ENCODE peak calls at places on chromosomes 5 and 9, in five cellular contexts. One of them, this sample, is unnamed.

GRCh38 chr9:126965541-126966428 is 51.2 kb downstream of the RALGPS1 start:
- DNase-seq in activated CD4-positive, alpha-beta T cell treated with anti-CD3 and anti-CD28 coated beads, Interleukin-2, amount 50 U/mL, for 1 hour: peak; percentile 44
- DNase-seq in effector memory CD4-positive, alpha-beta T cell: peak; percentile 18
- DNase-seq in NAMALWA: peak; percentile 67
- DNase-seq in hepatocyte: peak; percentile 43
- DNase-seq in this sample: peak; percentile 12

GRCh38 chr5:84384604-84385575 is at the start of gene EDIL3:
- DNase-seq in effector memory CD4-positive, alpha-beta T cell: no peak
- DNase-seq in activated CD4-positive, alpha-beta T cell treated with anti-CD3 and anti-CD28 coated beads, Interleukin-2, amount 50 U/mL, for 1 hour: no peak
- DNase-seq in NAMALWA: no peak
- DNase-seq in hepatocyte: peak; percentile 72
- DNase-seq in this sample: no peak

GRCh38 chr5:110916373-110917049 is 155.0 kb upstream of the TSLP start:
- DNase-seq in NAMALWA: no peak
- DNase-seq in effector memory CD4-positive, alpha-beta T cell: no peak
- DNase-seq in activated CD4-positive, alpha-beta T cell treated with anti-CD3 and anti-CD28 coated beads, Interleukin-2, amount 50 U/mL, for 1 hour: no peak
- DNase-seq in hepatocyte: peak; percentile 70
- DNase-seq in this sample: no peak

GRCh38 chr9:21995652-21996275 is 1.2 kb downstream of the CDKN2B-AS1 start:
- DNase-seq in effector memory CD4-positive, alpha-beta T cell: no peak
- DNase-seq in activated CD4-positive, alpha-beta T cell treated with anti-CD3 and anti-CD28 coated beads, Interleukin-2, amount 50 U/mL, for 1 hour: no peak
- DNase-seq in hepatocyte: peak; percentile 59
- DNase-seq in NAMALWA: peak; percentile 55
- DNase-seq in this sample: no peak

GRCh38 chr9:75903785-75904360 is 13.4 kb downstream of the PCSK5 start:
- DNase-seq in effector memory CD4-positive, alpha-beta T cell: no peak
- DNase-seq in activated CD4-positive, alpha-beta T cell treated with anti-CD3 and anti-CD28 coated beads, Interleukin-2, amount 50 U/mL, for 1 hour: no peak
- DNase-seq in NAMALWA: no peak
- DNase-seq in hepatocyte: no peak
- DNase-seq in this sample: no peak

GRCh38 chr9:107905313-107906027 is 415.9 kb upstream of the KLF4 start:
- DNase-seq in effector memory CD4-positive, alpha-beta T cell: no peak
- DNase-seq in NAMALWA: no peak
- DNase-seq in activated CD4-positive, alpha-beta T cell treated with anti-CD3 and anti-CD28 coated beads, Interleukin-2, amount 50 U/mL, for 1 hour: no peak
- DNase-seq in hepatocyte: no peak
- DNase-seq in this sample: no peak

GRCh38 chr9:128551652-128552152 is 685 bp upstream of the SPTAN1 start:
- DNase-seq in activated CD4-positive, alpha-beta T cell treated with anti-CD3 and anti-CD28 coated beads, Interleukin-2, amount 50 U/mL, for 1 hour: no peak
- DNase-seq in effector memory CD4-positive, alpha-beta T cell: no peak
- DNase-seq in NAMALWA: no peak
- DNase-seq in hepatocyte: peak; percentile 6
- DNase-seq in this sample: no peak

GRCh38 chr9:129130791-129131190 is 19.6 kb downstream of the PTPA start:
- DNase-seq in NAMALWA: no peak
- DNase-seq in hepatocyte: no peak
- DNase-seq in effector memory CD4-positive, alpha-beta T cell: no peak
- DNase-seq in activated CD4-positive, alpha-beta T cell treated with anti-CD3 and anti-CD28 coated beads, Interleukin-2, amount 50 U/mL, for 1 hour: no peak
- DNase-seq in this sample: no peak

GRCh38 chr5:10018670-10019069 is 231.0 kb downstream of the ATPSCKMT start:
- DNase-seq in hepatocyte: peak; percentile 9
- DNase-seq in activated CD4-positive, alpha-beta T cell treated with anti-CD3 and anti-CD28 coated beads, Interleukin-2, amount 50 U/mL, for 1 hour: no peak
- DNase-seq in NAMALWA: no peak
- DNase-seq in effector memory CD4-positive, alpha-beta T cell: no peak
- DNase-seq in this sample: no peak

GRCh38 chr5:169911448-169912212 is 68.7 kb downstream of the INSYN2B start:
- DNase-seq in NAMALWA: no peak
- DNase-seq in effector memory CD4-positive, alpha-beta T cell: no peak
- DNase-seq in hepatocyte: no peak
- DNase-seq in activated CD4-positive, alpha-beta T cell treated with anti-CD3 and anti-CD28 coated beads, Interleukin-2, amount 50 U/mL, for 1 hour: no peak
- DNase-seq in this sample: no peak

GRCh38 chr9:110179734-110180133 is 28.2 kb downstream of the C9orf152 start:
- DNase-seq in hepatocyte: no peak
- DNase-seq in effector memory CD4-positive, alpha-beta T cell: no peak
- DNase-seq in activated CD4-positive, alpha-beta T cell treated with anti-CD3 and anti-CD28 coated beads, Interleukin-2, amount 50 U/mL, for 1 hour: no peak
- DNase-seq in NAMALWA: no peak
- DNase-seq in this sample: no peak

GRCh38 chr5:180844432-180844831 is 16.6 kb downstream of the ZFP62 start:
- DNase-seq in activated CD4-positive, alpha-beta T cell treated with anti-CD3 and anti-CD28 coated beads, Interleukin-2, amount 50 U/mL, for 1 hour: no peak
- DNase-seq in hepatocyte: no peak
- DNase-seq in NAMALWA: no peak
- DNase-seq in effector memory CD4-positive, alpha-beta T cell: no peak
- DNase-seq in this sample: no peak

GRCh38 chr9:130499804-130500263 is 55.1 kb downstream of the ASS1 start:
- DNase-seq in activated CD4-positive, alpha-beta T cell treated with anti-CD3 and anti-CD28 coated beads, Interleukin-2, amount 50 U/mL, for 1 hour: no peak
- DNase-seq in NAMALWA: no peak
- DNase-seq in hepatocyte: peak; percentile 86
- DNase-seq in effector memory CD4-positive, alpha-beta T cell: no peak
- DNase-seq in this sample: no peak

GRCh38 chr5:128708841-128709240 is 170.8 kb upstream of the FBN2 start:
- DNase-seq in hepatocyte: peak; percentile 5
- DNase-seq in effector memory CD4-positive, alpha-beta T cell: no peak
- DNase-seq in activated CD4-positive, alpha-beta T cell treated with anti-CD3 and anti-CD28 coated beads, Interleukin-2, amount 50 U/mL, for 1 hour: no peak
- DNase-seq in NAMALWA: no peak
- DNase-seq in this sample: no peak

GRCh38 chr9:90340421-90340820 is 302.2 kb downstream of the DIRAS2 start:
- DNase-seq in effector memory CD4-positive, alpha-beta T cell: no peak
- DNase-seq in activated CD4-positive, alpha-beta T cell treated with anti-CD3 and anti-CD28 coated beads, Interleukin-2, amount 50 U/mL, for 1 hour: no peak
- DNase-seq in NAMALWA: no peak
- DNase-seq in hepatocyte: peak; percentile 40
- DNase-seq in this sample: no peak

GRCh38 chr9:19201899-19202891 is 28.3 kb upstream of the DENND4C start:
- DNase-seq in NAMALWA: no peak
- DNase-seq in activated CD4-positive, alpha-beta T cell treated with anti-CD3 and anti-CD28 coated beads, Interleukin-2, amount 50 U/mL, for 1 hour: no peak
- DNase-seq in hepatocyte: peak; percentile 63
- DNase-seq in effector memory CD4-positive, alpha-beta T cell: no peak
- DNase-seq in this sample: no peak

GRCh38 chr5:36250427-36250826 is 8.7 kb upstream of the NADK2 start:
- DNase-seq in NAMALWA: no peak
- DNase-seq in hepatocyte: no peak
- DNase-seq in effector memory CD4-positive, alpha-beta T cell: no peak
- DNase-seq in activated CD4-positive, alpha-beta T cell treated with anti-CD3 and anti-CD28 coated beads, Interleukin-2, amount 50 U/mL, for 1 hour: no peak
- DNase-seq in this sample: no peak

GRCh38 chr5:92676120-92676838 is 904.7 kb downstream of the NR2F1-AS1 start:
- DNase-seq in hepatocyte: no peak
- DNase-seq in activated CD4-positive, alpha-beta T cell treated with anti-CD3 and anti-CD28 coated beads, Interleukin-2, amount 50 U/mL, for 1 hour: no peak
- DNase-seq in NAMALWA: no peak
- DNase-seq in effector memory CD4-positive, alpha-beta T cell: no peak
- DNase-seq in this sample: no peak

GRCh38 chr9:6907772-6908381 is 150.1 kb downstream of the KDM4C start:
- DNase-seq in activated CD4-positive, alpha-beta T cell treated with anti-CD3 and anti-CD28 coated beads, Interleukin-2, amount 50 U/mL, for 1 hour: no peak
- DNase-seq in NAMALWA: peak; percentile 28
- DNase-seq in hepatocyte: peak; percentile 36
- DNase-seq in effector memory CD4-positive, alpha-beta T cell: no peak
- DNase-seq in this sample: no peak

GRCh38 chr9:94082956-94083355 is 1.3 kb upstream of the PTPDC1 start:
- DNase-seq in activated CD4-positive, alpha-beta T cell treated with anti-CD3 and anti-CD28 coated beads, Interleukin-2, amount 50 U/mL, for 1 hour: no peak
- DNase-seq in hepatocyte: no peak
- DNase-seq in effector memory CD4-positive, alpha-beta T cell: no peak
- DNase-seq in NAMALWA: no peak
- DNase-seq in this sample: no peak

GRCh38 chr5:176436641-176437040 is 11.5 kb upstream of the FAF2 start:
- DNase-seq in activated CD4-positive, alpha-beta T cell treated with anti-CD3 and anti-CD28 coated beads, Interleukin-2, amount 50 U/mL, for 1 hour: no peak
- DNase-seq in effector memory CD4-positive, alpha-beta T cell: no peak
- DNase-seq in NAMALWA: peak; percentile 35
- DNase-seq in hepatocyte: no peak
- DNase-seq in this sample: no peak

GRCh38 chr9:112841261-112841660 is 49.4 kb downstream of the SLC46A2 start:
- DNase-seq in activated CD4-positive, alpha-beta T cell treated with anti-CD3 and anti-CD28 coated beads, Interleukin-2, amount 50 U/mL, for 1 hour: no peak
- DNase-seq in NAMALWA: no peak
- DNase-seq in effector memory CD4-positive, alpha-beta T cell: no peak
- DNase-seq in hepatocyte: no peak
- DNase-seq in this sample: no peak

GRCh38 chr9:136499071-136499934 is 16.5 kb upstream of the SEC16A start:
- DNase-seq in NAMALWA: no peak
- DNase-seq in hepatocyte: no peak
- DNase-seq in activated CD4-positive, alpha-beta T cell treated with anti-CD3 and anti-CD28 coated beads, Interleukin-2, amount 50 U/mL, for 1 hour: no peak
- DNase-seq in effector memory CD4-positive, alpha-beta T cell: no peak
- DNase-seq in this sample: no peak

GRCh38 chr5:38719916-38720315 is 125.9 kb upstream of the OSMR start:
- DNase-seq in activated CD4-positive, alpha-beta T cell treated with anti-CD3 and anti-CD28 coated beads, Interleukin-2, amount 50 U/mL, for 1 hour: no peak
- DNase-seq in effector memory CD4-positive, alpha-beta T cell: no peak
- DNase-seq in hepatocyte: peak; percentile 2
- DNase-seq in NAMALWA: no peak
- DNase-seq in this sample: no peak

GRCh38 chr9:135821116-135821515 is 86.2 kb downstream of the CAMSAP1 start:
- DNase-seq in activated CD4-positive, alpha-beta T cell treated with anti-CD3 and anti-CD28 coated beads, Interleukin-2, amount 50 U/mL, for 1 hour: no peak
- DNase-seq in NAMALWA: no peak
- DNase-seq in hepatocyte: no peak
- DNase-seq in effector memory CD4-positive, alpha-beta T cell: no peak
- DNase-seq in this sample: no peak

GRCh38 chr5:1152156-1152555 is 40.3 kb upstream of the SLC12A7 start:
- DNase-seq in hepatocyte: no peak
- DNase-seq in activated CD4-positive, alpha-beta T cell treated with anti-CD3 and anti-CD28 coated beads, Interleukin-2, amount 50 U/mL, for 1 hour: no peak
- DNase-seq in effector memory CD4-positive, alpha-beta T cell: no peak
- DNase-seq in NAMALWA: no peak
- DNase-seq in this sample: no peak

GRCh38 chr5:103445426-103446035 is 117.1 kb downstream of the NUDT12 start:
- DNase-seq in hepatocyte: no peak
- DNase-seq in effector memory CD4-positive, alpha-beta T cell: no peak
- DNase-seq in NAMALWA: no peak
- DNase-seq in activated CD4-positive, alpha-beta T cell treated with anti-CD3 and anti-CD28 coated beads, Interleukin-2, amount 50 U/mL, for 1 hour: no peak
- DNase-seq in this sample: no peak

GRCh38 chr9:31355159-31355882 is 1029.1 kb upstream of the ACO1 start:
- DNase-seq in hepatocyte: no peak
- DNase-seq in activated CD4-positive, alpha-beta T cell treated with anti-CD3 and anti-CD28 coated beads, Interleukin-2, amount 50 U/mL, for 1 hour: no peak
- DNase-seq in NAMALWA: no peak
- DNase-seq in effector memory CD4-positive, alpha-beta T cell: no peak
- DNase-seq in this sample: no peak